ENCODE peak calls at places on chromosomes 2 and 18, in nine cellular contexts. One of them, this sample, is unnamed.

GRCh38 chr2:45992021-45992745 is 305.0 kb upstream of the EPAS1 start:
- DNase-seq in MM.1S: no peak
- DNase-seq in left lung: no peak
- DNase-seq in spleen: no peak
- DNase-seq in cardiac muscle cell: no peak
- DNase-seq in sigmoid colon: peak
- DNase-seq in esophagus squamous epithelium: no peak
- DNase-seq in A673: no peak
- DNase-seq in HFF-Myc: no peak
- DNase-seq in this sample: no peak

GRCh38 chr2:68594674-68595492 is 48.5 kb upstream of the PROKR1 start:
- DNase-seq in MM.1S: peak
- DNase-seq in left lung: peak
- DNase-seq in spleen: peak
- DNase-seq in cardiac muscle cell: peak
- DNase-seq in sigmoid colon: no peak
- DNase-seq in esophagus squamous epithelium: no peak
- DNase-seq in A673: peak
- DNase-seq in HFF-Myc: peak
- DNase-seq in this sample: peak

GRCh38 chr2:11870584-11870983 is 124.2 kb downstream of the LPIN1 start:
- DNase-seq in MM.1S: no peak
- DNase-seq in left lung: no peak
- DNase-seq in spleen: peak
- DNase-seq in cardiac muscle cell: no peak
- DNase-seq in sigmoid colon: no peak
- DNase-seq in esophagus squamous epithelium: no peak
- DNase-seq in A673: no peak
- DNase-seq in HFF-Myc: no peak
- DNase-seq in this sample: no peak

GRCh38 chr2:128775401-128776285 is 457.0 kb upstream of the HS6ST1 start:
- DNase-seq in MM.1S: no peak
- DNase-seq in left lung: peak
- DNase-seq in spleen: peak
- DNase-seq in cardiac muscle cell: no peak
- DNase-seq in sigmoid colon: peak
- DNase-seq in esophagus squamous epithelium: no peak
- DNase-seq in A673: no peak
- DNase-seq in HFF-Myc: no peak
- DNase-seq in this sample: no peak

GRCh38 chr2:240162032-240162431 is 21.6 kb upstream of the OTOS start:
- DNase-seq in MM.1S: no peak
- DNase-seq in left lung: peak
- DNase-seq in spleen: peak
- DNase-seq in cardiac muscle cell: no peak
- DNase-seq in sigmoid colon: no peak
- DNase-seq in esophagus squamous epithelium: no peak
- DNase-seq in A673: no peak
- DNase-seq in HFF-Myc: no peak
- DNase-seq in this sample: no peak

GRCh38 chr18:54129448-54130134 is 94.9 kb downstream of the MBD2 start:
- DNase-seq in MM.1S: no peak
- DNase-seq in left lung: no peak
- DNase-seq in spleen: no peak
- DNase-seq in cardiac muscle cell: no peak
- DNase-seq in sigmoid colon: no peak
- DNase-seq in esophagus squamous epithelium: no peak
- DNase-seq in A673: no peak
- DNase-seq in HFF-Myc: no peak
- DNase-seq in this sample: peak

GRCh38 chr2:1972428-1972827 is 228.1 kb upstream of the PXDN start:
- DNase-seq in MM.1S: no peak
- DNase-seq in left lung: no peak
- DNase-seq in spleen: no peak
- DNase-seq in cardiac muscle cell: peak
- DNase-seq in sigmoid colon: peak
- DNase-seq in esophagus squamous epithelium: no peak
- DNase-seq in A673: peak
- DNase-seq in HFF-Myc: no peak
- DNase-seq in this sample: no peak

GRCh38 chr2:237227190-237227988 is 141.7 kb downstream of the COPS8 start:
- DNase-seq in MM.1S: no peak
- DNase-seq in left lung: no peak
- DNase-seq in spleen: no peak
- DNase-seq in cardiac muscle cell: no peak
- DNase-seq in sigmoid colon: no peak
- DNase-seq in esophagus squamous epithelium: no peak
- DNase-seq in A673: no peak
- DNase-seq in HFF-Myc: no peak
- DNase-seq in this sample: no peak

GRCh38 chr2:134772493-134773169 is 53.8 kb upstream of the TMEM163 start:
- DNase-seq in MM.1S: no peak
- DNase-seq in left lung: no peak
- DNase-seq in spleen: no peak
- DNase-seq in cardiac muscle cell: no peak
- DNase-seq in sigmoid colon: no peak
- DNase-seq in esophagus squamous epithelium: no peak
- DNase-seq in A673: no peak
- DNase-seq in HFF-Myc: no peak
- DNase-seq in this sample: no peak

GRCh38 chr2:58918138-58918537 is 677.0 kb upstream of the FANCL start:
- DNase-seq in MM.1S: no peak
- DNase-seq in left lung: no peak
- DNase-seq in spleen: no peak
- DNase-seq in cardiac muscle cell: no peak
- DNase-seq in sigmoid colon: no peak
- DNase-seq in esophagus squamous epithelium: no peak
- DNase-seq in A673: no peak
- DNase-seq in HFF-Myc: no peak
- DNase-seq in this sample: no peak

GRCh38 chr2:71500426-71501079 is 47.2 kb downstream of the DYSF start:
- DNase-seq in MM.1S: no peak
- DNase-seq in left lung: no peak
- DNase-seq in spleen: no peak
- DNase-seq in cardiac muscle cell: no peak
- DNase-seq in sigmoid colon: peak
- DNase-seq in esophagus squamous epithelium: no peak
- DNase-seq in A673: no peak
- DNase-seq in HFF-Myc: no peak
- DNase-seq in this sample: no peak

GRCh38 chr2:15548974-15549373 is 12.2 kb downstream of the NBAS start:
- DNase-seq in MM.1S: no peak
- DNase-seq in left lung: no peak
- DNase-seq in spleen: no peak
- DNase-seq in cardiac muscle cell: no peak
- DNase-seq in sigmoid colon: no peak
- DNase-seq in esophagus squamous epithelium: no peak
- DNase-seq in A673: no peak
- DNase-seq in HFF-Myc: no peak
- DNase-seq in this sample: no peak

GRCh38 chr2:15544227-15544626 is 16.9 kb downstream of the NBAS start:
- DNase-seq in MM.1S: no peak
- DNase-seq in left lung: no peak
- DNase-seq in spleen: no peak
- DNase-seq in cardiac muscle cell: no peak
- DNase-seq in sigmoid colon: no peak
- DNase-seq in esophagus squamous epithelium: no peak
- DNase-seq in A673: no peak
- DNase-seq in HFF-Myc: no peak
- DNase-seq in this sample: no peak

GRCh38 chr2:15547100-15547499 is 14.0 kb downstream of the NBAS start:
- DNase-seq in MM.1S: no peak
- DNase-seq in left lung: no peak
- DNase-seq in spleen: no peak
- DNase-seq in cardiac muscle cell: no peak
- DNase-seq in sigmoid colon: no peak
- DNase-seq in esophagus squamous epithelium: no peak
- DNase-seq in A673: no peak
- DNase-seq in HFF-Myc: no peak
- DNase-seq in this sample: no peak

GRCh38 chr2:15543541-15543940 is 17.6 kb downstream of the NBAS start:
- DNase-seq in MM.1S: no peak
- DNase-seq in left lung: no peak
- DNase-seq in spleen: no peak
- DNase-seq in cardiac muscle cell: no peak
- DNase-seq in sigmoid colon: no peak
- DNase-seq in esophagus squamous epithelium: no peak
- DNase-seq in A673: no peak
- DNase-seq in HFF-Myc: no peak
- DNase-seq in this sample: no peak

DNA sequence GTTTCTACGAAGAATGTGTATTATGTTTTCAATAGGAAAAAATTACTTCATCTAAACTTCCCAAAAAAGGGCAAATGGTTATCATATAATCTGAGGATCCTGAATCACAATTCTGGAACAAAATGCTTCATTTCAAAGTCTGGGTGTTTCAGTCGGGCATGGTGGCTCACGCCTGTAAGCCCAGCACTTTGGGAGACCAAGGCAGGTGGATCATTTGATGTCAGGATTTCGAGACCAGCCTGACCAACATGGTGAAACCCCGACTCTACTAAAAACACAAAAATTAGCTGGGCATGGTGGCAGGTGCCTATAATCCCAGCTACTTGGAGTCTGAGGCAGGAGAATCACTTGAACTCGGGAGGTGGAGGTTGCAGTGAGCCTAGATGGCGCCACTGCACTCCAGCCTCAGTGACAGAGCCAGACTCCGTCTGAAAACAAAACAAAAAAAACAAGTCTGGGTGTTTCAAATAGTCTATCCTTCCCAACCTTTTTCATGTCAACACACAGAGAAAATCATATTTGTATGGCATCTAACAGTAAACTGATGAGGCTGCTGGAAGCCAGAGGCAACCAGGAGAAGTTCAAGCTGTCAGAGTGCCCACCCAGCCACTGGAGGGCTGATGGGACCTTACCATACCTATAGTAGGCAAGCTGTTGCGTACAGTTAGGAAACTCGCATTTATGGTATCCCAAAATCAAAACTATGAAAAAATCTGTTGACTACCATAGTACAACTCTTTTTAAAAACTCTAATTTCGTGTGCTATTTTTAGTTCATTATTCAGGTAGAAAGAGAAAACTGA is 14.6 kb downstream of the NBAS start:
- DNase-seq in MM.1S: no peak
- DNase-seq in left lung: no peak
- DNase-seq in spleen: no peak
- DNase-seq in cardiac muscle cell: no peak
- DNase-seq in sigmoid colon: no peak
- DNase-seq in esophagus squamous epithelium: no peak
- DNase-seq in A673: no peak
- DNase-seq in HFF-Myc: no peak
- DNase-seq in this sample: no peak
- TF ChIP-seq CTCF in MM.1S: peak
- TF ChIP-seq CTCF in left lung: no peak
- TF ChIP-seq CTCF in spleen: no peak
- TF ChIP-seq CTCF in cardiac muscle cell: peak
- TF ChIP-seq CTCF in sigmoid colon: no peak
- TF ChIP-seq CTCF in esophagus squamous epithelium: peak
- TF ChIP-seq CTCF in A673: peak
- TF ChIP-seq CTCF in HFF-Myc: peak
- TF ChIP-seq CTCF in this sample: peak

DNA sequence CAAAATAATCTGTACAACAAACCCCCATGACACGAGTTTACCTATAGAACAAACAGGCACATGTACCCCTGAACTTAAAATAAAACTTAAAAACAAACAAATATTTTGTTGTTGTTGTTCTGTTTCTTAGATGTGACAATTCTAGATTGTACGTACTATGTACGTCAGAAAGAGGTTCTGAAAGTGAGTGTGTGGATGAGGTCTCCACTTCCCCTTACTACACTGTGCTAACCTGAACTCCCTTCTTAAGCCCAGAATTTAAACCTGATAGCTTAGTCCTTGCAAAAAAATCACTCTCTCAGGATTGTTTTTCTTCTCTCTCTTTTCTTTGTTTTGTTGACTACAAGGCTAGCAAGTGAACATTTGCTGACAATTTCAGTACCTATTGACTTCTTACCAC is 581.6 kb downstream of the LRRTM4 start:
- DNase-seq in MM.1S: no peak
- DNase-seq in left lung: no peak
- DNase-seq in spleen: no peak
- DNase-seq in cardiac muscle cell: no peak
- DNase-seq in sigmoid colon: no peak
- DNase-seq in esophagus squamous epithelium: no peak
- DNase-seq in A673: no peak
- DNase-seq in HFF-Myc: no peak
- DNase-seq in this sample: no peak
- H3K4me3 ChIP-seq in MM.1S: no peak
- H3K4me3 ChIP-seq in left lung: no peak
- H3K4me3 ChIP-seq in spleen: no peak
- H3K4me3 ChIP-seq in cardiac muscle cell: no peak
- H3K4me3 ChIP-seq in sigmoid colon: no peak
- H3K4me3 ChIP-seq in esophagus squamous epithelium: no peak
- H3K4me3 ChIP-seq in A673: no peak
- H3K4me3 ChIP-seq in HFF-Myc: no peak
- H3K4me3 ChIP-seq in this sample: no peak

GRCh38 chr18:59055345-59056032 is 84.2 kb upstream of the SEC11C start:
- DNase-seq in MM.1S: no peak
- DNase-seq in left lung: no peak
- DNase-seq in spleen: no peak
- DNase-seq in cardiac muscle cell: peak
- DNase-seq in sigmoid colon: no peak
- DNase-seq in esophagus squamous epithelium: no peak
- DNase-seq in A673: peak
- DNase-seq in HFF-Myc: no peak
- DNase-seq in this sample: no peak
- TF ChIP-seq CTCF in MM.1S: no peak
- TF ChIP-seq CTCF in left lung: no peak
- TF ChIP-seq CTCF in spleen: no peak
- TF ChIP-seq CTCF in cardiac muscle cell: peak
- TF ChIP-seq CTCF in sigmoid colon: no peak
- TF ChIP-seq CTCF in esophagus squamous epithelium: peak
- TF ChIP-seq CTCF in A673: peak
- TF ChIP-seq CTCF in HFF-Myc: peak
- TF ChIP-seq CTCF in this sample: peak

GRCh38 chr18:13362617-13363016 is 144.1 kb downstream of the LDLRAD4 start:
- DNase-seq in MM.1S: no peak
- DNase-seq in left lung: no peak
- DNase-seq in spleen: no peak
- DNase-seq in cardiac muscle cell: no peak
- DNase-seq in sigmoid colon: no peak
- DNase-seq in esophagus squamous epithelium: no peak
- DNase-seq in A673: no peak
- DNase-seq in HFF-Myc: no peak
- DNase-seq in this sample: no peak

GRCh38 chr18:13359195-13359594 is 140.6 kb downstream of the LDLRAD4 start:
- DNase-seq in MM.1S: peak
- DNase-seq in left lung: no peak
- DNase-seq in spleen: no peak
- DNase-seq in cardiac muscle cell: no peak
- DNase-seq in sigmoid colon: no peak
- DNase-seq in esophagus squamous epithelium: no peak
- DNase-seq in A673: no peak
- DNase-seq in HFF-Myc: no peak
- DNase-seq in this sample: no peak

GRCh38 chr18:13364721-13365205 is 146.2 kb downstream of the LDLRAD4 start:
- DNase-seq in MM.1S: no peak
- DNase-seq in left lung: no peak
- DNase-seq in spleen: no peak
- DNase-seq in cardiac muscle cell: no peak
- DNase-seq in sigmoid colon: no peak
- DNase-seq in esophagus squamous epithelium: no peak
- DNase-seq in A673: no peak
- DNase-seq in HFF-Myc: no peak
- DNase-seq in this sample: no peak

GRCh38 chr18:13362051-13362450 is 143.5 kb downstream of the LDLRAD4 start:
- DNase-seq in MM.1S: no peak
- DNase-seq in left lung: no peak
- DNase-seq in spleen: no peak
- DNase-seq in cardiac muscle cell: no peak
- DNase-seq in sigmoid colon: no peak
- DNase-seq in esophagus squamous epithelium: no peak
- DNase-seq in A673: no peak
- DNase-seq in HFF-Myc: no peak
- DNase-seq in this sample: no peak

GRCh38 chr18:13361422-13361821 is 142.9 kb downstream of the LDLRAD4 start:
- DNase-seq in MM.1S: no peak
- DNase-seq in left lung: no peak
- DNase-seq in spleen: no peak
- DNase-seq in cardiac muscle cell: no peak
- DNase-seq in sigmoid colon: no peak
- DNase-seq in esophagus squamous epithelium: no peak
- DNase-seq in A673: no peak
- DNase-seq in HFF-Myc: no peak
- DNase-seq in this sample: no peak
- H3K4me3 ChIP-seq in MM.1S: no peak
- H3K4me3 ChIP-seq in left lung: no peak
- H3K4me3 ChIP-seq in spleen: no peak
- H3K4me3 ChIP-seq in cardiac muscle cell: no peak
- H3K4me3 ChIP-seq in sigmoid colon: no peak
- H3K4me3 ChIP-seq in esophagus squamous epithelium: no peak
- H3K4me3 ChIP-seq in A673: no peak
- H3K4me3 ChIP-seq in HFF-Myc: no peak
- H3K4me3 ChIP-seq in this sample: no peak

This sample was measured in GM12864.